ENCODE peak calls at places on chromosomes 5 and 9, in four cellular contexts. G is sigmoid colon; T is CD8-positive, alpha-beta T cell; X is stomach. P is an unnamed sample. For H3K27me3, the result is how much of the 10 kb centered on the place peaks cover.

GRCh38 chr9:137606734-137607138 is 1.2 kb downstream of the ARRDC1 start:
- DNase-seq in G (no peak), T (no peak), X (peak), P (no peak)

GRCh38 chr5:87114631-87115030 is 153.1 kb upstream of the RASA1 start:
- DNase-seq in G (no peak), T (no peak), X (no peak), P (no peak)

GRCh38 chr5:113336975-113337374 is 97.8 kb downstream of the TSSK1B start:
- DNase-seq in G (no peak), T (no peak), X (no peak), P (no peak)

GRCh38 chr5:60883229-60883628 is 39.2 kb upstream of the ELOVL7 start:
- DNase-seq in G (no peak), T (no peak), X (no peak), P (no peak)

GRCh38 chr5:393846-394275 is 49.1 kb upstream of the EXOC3 start:
- DNase-seq in G (no peak), T (no peak), X (no peak), P (peak)

GRCh38 chr5:128782446-128782845 is 182.8 kb upstream of the SLC27A6 start:
- DNase-seq in G (peak), T (no peak), X (peak), P (no peak)

GRCh38 chr5:120605325-120606079 is 141.4 kb downstream of the PRR16 start:
- DNase-seq in G (no peak), T (no peak), X (no peak), P (no peak)

GRCh38 chr5:173673295-173674170 is 57.1 kb upstream of the BOD1 start:
- DNase-seq in G (no peak), T (peak), X (peak), P (no peak)

GRCh38 chr5:76104027-76104426 is 20.8 kb downstream of the SV2C start:
- DNase-seq in G (no peak), T (no peak), X (peak), P (no peak)

GRCh38 chr5:174793684-174794328 is 69.4 kb downstream of the MSX2 start:
- DNase-seq in G (peak), T (peak), X (peak), P (peak)

GRCh38 chr5:8726383-8727036 is 819.4 kb downstream of the SEMA5A start:
- DNase-seq in G (no peak), T (no peak), X (no peak), P (no peak)

GRCh38 chr5:150660108-150660831 is 781 bp upstream of the MYOZ3 start:
- DNase-seq in G (no peak), T (no peak), X (peak), P (no peak)

GRCh38 chr9:113626735-113627495 is 163.4 kb downstream of the RGS3 start:
- DNase-seq in G (peak), T (no peak), X (no peak), P (peak)

GRCh38 chr9:8371686-8372085 is 572.1 kb upstream of the DMAC1 start:
- DNase-seq in G (no peak), T (no peak), X (no peak), P (no peak)

GRCh38 chr5:147675168-147675567 is 107.4 kb downstream of the JAKMIP2 start:
- DNase-seq in G (no peak), T (no peak), X (no peak), P (no peak)

GRCh38 chr5:132787076-132787475 is 10.0 kb upstream of the SEPTIN8 start:
- DNase-seq in G (no peak), T (no peak), X (no peak), P (no peak)

GRCh38 chr9:30039712-30040111 is 2344.7 kb upstream of the ACO1 start:
- DNase-seq in G (no peak), T (no peak), X (no peak), P (no peak)

GRCh38 chr9:35656841-35657326 is 935 bp downstream of the RMRP start:
- DNase-seq in G (no peak), T (no peak), X (no peak), P (no peak)

DNA sequence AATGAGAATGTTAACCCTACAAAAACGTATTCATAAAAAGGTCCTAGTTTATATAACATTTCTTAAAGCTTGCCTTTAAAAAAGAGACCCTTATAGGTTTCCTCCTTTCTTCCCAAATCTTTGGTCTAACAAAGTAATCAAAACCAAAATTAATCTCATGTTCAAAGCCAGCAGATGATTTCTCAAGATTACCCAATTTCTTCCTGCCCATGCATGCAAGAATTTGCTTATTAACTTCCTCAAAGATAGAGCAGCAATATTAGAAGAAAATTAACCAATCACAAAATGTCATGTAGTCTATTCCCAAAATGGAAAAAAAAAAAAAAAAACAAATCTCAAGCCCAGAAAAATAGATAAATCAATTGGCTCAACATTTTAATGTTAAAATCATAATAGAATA is 114.9 kb downstream of the MLLT3 start:
- DNase-seq in G (no peak), T (no peak), X (no peak), P (no peak)
- H3K4me3 ChIP-seq in G (no peak), T (no peak), X (no peak), P (no peak)

DNA sequence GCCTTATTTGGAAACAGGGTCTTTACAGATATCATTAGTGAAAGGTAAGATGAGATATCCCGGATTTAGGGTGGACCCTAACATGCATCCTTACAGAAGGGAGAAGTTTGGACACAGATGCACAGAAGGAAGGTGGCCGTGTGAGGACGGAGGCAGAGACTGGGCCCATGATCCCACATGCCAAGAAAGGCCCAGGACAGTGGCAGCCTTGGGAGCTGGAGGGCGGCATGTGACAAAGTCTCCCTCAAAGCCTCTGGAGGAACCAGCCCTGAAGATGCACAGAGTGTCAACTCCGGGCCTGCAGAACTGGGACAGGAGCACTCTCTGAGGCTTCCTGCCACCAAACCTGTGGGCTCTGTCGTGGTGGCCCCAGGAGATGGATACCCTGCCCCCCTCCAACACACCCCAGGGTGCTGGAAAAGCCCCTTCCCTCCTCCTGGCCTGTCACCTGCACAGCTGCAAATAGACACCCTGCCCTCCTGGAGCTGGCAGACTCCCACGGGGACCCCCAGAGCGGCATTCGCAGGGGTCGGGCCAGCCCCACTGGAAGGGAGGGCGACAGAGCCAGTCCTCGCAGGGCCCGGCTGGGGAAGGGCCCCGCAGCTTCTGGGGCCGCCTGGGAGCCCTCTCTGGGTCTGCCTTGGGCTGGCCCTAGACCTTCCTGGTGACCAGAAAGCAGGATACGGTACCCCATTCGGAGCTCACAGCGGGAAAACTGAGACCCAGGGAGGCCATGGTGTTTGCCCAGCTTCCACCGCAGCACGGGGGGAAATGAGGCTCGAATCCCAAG is 7.9 kb downstream of the NACC2 start:
- DNase-seq in G (peak), T (no peak), X (no peak), P (peak)
- H3K27ac ChIP-seq in G (peak), T (no peak), X (peak), P (peak)

GRCh38 chr9:110321055-110321454 is 16.6 kb downstream of the TXNDC8 start:
- DNase-seq in G (no peak), T (no peak), X (no peak), P (no peak)

GRCh38 chr9:110327735-110328134 is 9.9 kb downstream of the TXNDC8 start:
- DNase-seq in G (no peak), T (no peak), X (no peak), P (no peak)

GRCh38 chr9:110319781-110320180 is 17.9 kb downstream of the TXNDC8 start:
- DNase-seq in G (no peak), T (no peak), X (no peak), P (no peak)

GRCh38 chr9:110320651-110321050 is 17.0 kb downstream of the TXNDC8 start:
- DNase-seq in G (no peak), T (no peak), X (no peak), P (no peak)

DNA sequence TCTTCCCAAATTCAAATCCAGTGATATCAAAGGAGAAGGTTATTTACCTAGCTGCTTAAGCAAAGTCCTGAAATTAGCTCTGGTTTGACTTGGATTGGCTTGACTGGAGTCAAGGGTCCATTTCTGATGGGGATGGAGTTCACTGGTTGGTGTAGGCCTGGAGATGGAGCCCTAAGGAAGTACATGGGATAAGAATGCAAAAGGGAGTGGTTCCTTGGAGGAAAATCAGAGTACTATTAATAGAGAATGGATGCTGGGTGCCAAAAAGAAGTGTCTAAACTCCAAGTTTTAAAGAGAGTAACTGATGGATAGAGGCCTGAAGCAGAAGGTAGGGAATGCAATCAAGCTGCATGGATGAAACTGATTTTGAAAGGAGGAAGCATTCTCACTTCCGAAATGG is 13.8 kb downstream of the TXNDC8 start:
- DNase-seq in G (no peak), T (no peak), X (no peak), P (no peak)
- H3K27me3 ChIP-seq in G (under half), T (under half), X (under half), P (under half)

GRCh38 chr9:95049761-95050160 is 267.7 kb downstream of the FANCC start:
- DNase-seq in G (no peak), T (no peak), X (no peak), P (no peak)
- H3K4me3 ChIP-seq in G (peak), T (no peak), X (peak), P (peak)

GRCh38 chr9:127972316-127972871 is 8.4 kb downstream of the EEIG1 start:
- DNase-seq in G (peak), T (peak), X (no peak), P (no peak)
- H3K27ac ChIP-seq in G (peak), T (peak), X (peak), P (peak)

DNA sequence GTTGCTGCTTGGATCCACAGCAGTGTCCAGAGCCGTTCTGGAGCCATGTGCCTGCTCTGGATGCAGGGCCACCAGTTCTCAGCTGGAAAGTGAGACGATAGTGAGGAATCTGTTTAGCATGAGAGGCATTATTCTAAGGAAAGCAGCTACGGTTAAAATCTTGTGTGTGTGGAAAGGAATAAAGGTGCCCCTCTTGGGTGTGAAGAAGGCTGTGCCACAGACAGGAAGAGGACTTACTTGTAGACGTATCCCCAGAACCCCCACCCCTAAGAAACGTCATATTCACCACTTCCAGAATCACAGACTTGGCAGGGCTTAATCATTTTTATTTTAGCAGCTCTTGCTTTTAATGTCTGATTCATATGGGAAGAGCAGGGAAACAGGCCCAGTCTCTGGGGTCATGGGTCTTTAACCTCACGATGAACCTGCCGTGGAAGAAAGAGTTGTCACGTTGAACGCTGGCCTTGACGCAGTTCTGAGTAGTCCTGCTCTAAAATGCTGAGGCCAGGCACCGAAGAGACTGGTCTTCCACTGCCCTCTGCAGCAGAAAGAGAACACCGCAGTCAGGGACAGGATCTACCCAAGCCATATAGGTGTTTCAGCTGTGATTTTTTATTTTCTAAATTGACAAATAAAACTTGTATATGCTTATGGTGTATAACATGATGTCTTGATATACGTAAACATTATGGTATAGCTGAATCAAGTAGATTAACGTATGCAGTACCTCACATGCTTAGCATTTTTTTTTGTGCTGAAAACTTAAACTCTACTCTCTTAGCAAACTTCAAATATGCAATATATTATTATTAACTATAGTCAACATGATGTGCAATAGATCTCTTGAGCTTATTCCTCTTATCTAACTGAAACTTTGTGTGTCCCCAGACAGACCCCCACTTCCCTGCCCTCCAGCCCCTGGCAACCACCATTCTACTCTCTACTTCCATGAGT is 38.8 kb downstream of the CARTPT start:
- DNase-seq in G (peak), T (peak), X (peak), P (no peak)
- H3K27me3 ChIP-seq in G (under half), T (under half), X (under half), P (under half)

DNA sequence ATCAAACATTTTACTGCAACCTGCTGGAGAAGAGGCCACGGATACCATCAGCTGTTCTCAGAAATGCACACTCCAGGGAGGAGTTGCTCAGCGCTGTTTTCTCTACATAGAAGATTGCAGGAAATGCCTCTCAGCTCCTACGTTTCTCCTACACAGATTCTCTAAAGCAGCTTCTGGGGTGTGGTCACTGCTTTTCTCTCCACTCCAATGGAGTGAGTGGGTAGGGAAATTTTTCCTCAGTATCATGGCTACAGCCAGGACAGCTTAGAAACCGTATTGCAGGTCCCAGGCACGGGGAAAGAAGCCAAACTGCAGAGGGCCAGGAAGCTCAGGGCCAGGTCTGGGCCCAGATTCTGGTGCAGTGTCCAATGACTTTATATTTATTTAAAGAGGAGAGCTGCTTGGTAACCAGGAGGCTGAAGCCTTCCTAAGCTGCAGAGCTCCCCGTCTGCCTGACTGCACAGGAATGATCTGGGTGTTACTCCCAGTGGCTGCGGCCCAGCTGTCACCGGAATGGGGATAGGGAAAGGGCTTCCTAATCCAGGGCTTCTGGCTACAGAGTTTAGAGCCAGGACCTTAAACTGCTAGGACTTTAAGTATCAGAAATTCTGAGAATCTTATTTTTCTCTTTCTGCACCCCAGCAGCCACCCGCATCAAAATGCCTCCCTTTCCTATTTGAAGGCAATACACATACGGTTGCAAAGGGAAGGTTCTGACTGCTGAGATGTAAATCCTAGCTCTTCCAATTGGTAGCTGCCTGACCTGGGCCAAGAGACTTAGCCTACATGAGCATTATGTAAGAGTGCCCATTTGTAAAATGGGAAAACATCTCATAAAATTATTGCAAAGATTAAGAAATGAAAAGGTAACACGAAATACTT is 1.4 kb upstream of the SPTAN1 start:
- DNase-seq in G (peak), T (no peak), X (no peak), P (no peak)
- H3K4me3 ChIP-seq in G (peak), T (no peak), X (no peak), P (peak)

GRCh38 chr5:39518516-39518915 is 93.7 kb upstream of the DAB2 start:
- DNase-seq in G (no peak), T (no peak), X (no peak), P (no peak)
- H3K27ac ChIP-seq in G (peak), T (no peak), X (peak), P (no peak)

DNA sequence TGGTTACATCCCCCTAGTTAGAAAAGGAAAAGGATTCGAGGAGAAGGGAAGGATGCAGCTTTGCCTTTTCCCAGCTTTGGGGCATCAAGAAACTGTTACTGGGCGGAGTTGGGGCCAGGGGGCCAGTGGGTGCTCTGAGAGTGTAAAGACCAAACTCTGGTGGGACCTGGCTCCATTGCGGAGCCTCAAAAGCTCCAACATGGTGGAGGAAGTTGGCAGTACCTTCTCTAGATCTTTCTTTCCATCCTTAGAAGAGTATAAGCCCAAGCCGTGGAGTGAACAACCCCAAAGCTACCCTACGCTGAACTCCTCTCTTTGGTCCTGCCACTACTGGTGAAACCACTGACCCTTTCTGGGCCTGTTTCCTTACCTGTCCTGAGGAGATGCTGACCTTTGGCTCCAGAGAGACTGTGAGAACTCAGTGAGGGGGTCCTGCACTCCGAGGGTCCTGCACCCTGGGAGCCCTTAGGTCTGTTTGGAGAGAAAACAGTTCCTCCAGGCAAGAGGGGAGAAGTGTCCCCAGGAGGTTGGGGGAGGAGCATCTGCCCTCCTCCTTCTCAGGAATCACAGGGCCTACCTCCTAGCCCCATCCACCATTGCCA is 1.1 kb upstream of the BARX1 start:
- DNase-seq in G (no peak), T (no peak), X (no peak), P (no peak)
- H3K27me3 ChIP-seq in G (half or more), T (half or more), X (under half), P (half or more)

P was measured in upper lobe of right lung.